ENCODE peak calls at places on chromosomes 1 and 21, in four cellular contexts. X is lung, W is HEK293T, I is endothelial cell. U is an unnamed sample.

GRCh38 chr1:150165622-150166612 is 16.2 kb downstream of the PLEKHO1 start:
- DNase-seq in X (no peak), W (peak; percentile 75), I (peak; percentile 77), U (no peak)

GRCh38 chr1:202018476-202019234 is 8.3 kb downstream of the ELF3 start:
- DNase-seq in X (peak; percentile 82), W (no peak), I (no peak), U (no peak)

GRCh38 chr1:150798509-150798908 is 9.6 kb downstream of the CTSK start:
- DNase-seq in X (no peak), W (no peak), I (no peak), U (no peak)

GRCh38 chr1:154276797-154277196 is 4.4 kb downstream of the HAX1 start:
- DNase-seq in X (no peak), W (no peak), I (no peak), U (no peak)

GRCh38 chr21:43372663-43373386 is 54.1 kb downstream of the SIK1 start:
- DNase-seq in X (peak; percentile 76), W (no peak), I (no peak), U (no peak)

GRCh38 chr1:36576118-36576517 is 93.4 kb upstream of the CSF3R start:
- DNase-seq in X (peak; percentile 46), W (peak; percentile 84), I (peak; percentile 85), U (peak; percentile 72)

GRCh38 chr1:245587435-245588105 is 432.8 kb downstream of the KIF26B start:
- DNase-seq in X (no peak), W (no peak), I (no peak), U (no peak)

GRCh38 chr21:29144736-29145353 is 14.4 kb downstream of the MAP3K7CL start:
- DNase-seq in X (no peak), W (no peak), I (no peak), U (no peak)

GRCh38 chr1:172292840-172293239 is 127.6 kb upstream of the C1orf105 start:
- DNase-seq in X (no peak), W (no peak), I (no peak), U (no peak)

GRCh38 chr1:43256675-43257570 is 12.9 kb upstream of the TMEM125 start:
- DNase-seq in X (peak; percentile 80), W (no peak), I (no peak), U (no peak)

GRCh38 chr1:244280221-244280620 is 171.5 kb downstream of the ADSS2 start:
- DNase-seq in X (no peak), W (no peak), I (no peak), U (no peak)

GRCh38 chr1:106435269-106435668 is 621.2 kb upstream of the PRMT6 start:
- DNase-seq in X (no peak), W (no peak), I (no peak), U (no peak)

GRCh38 chr1:32063261-32063681 is 9.5 kb upstream of the TMEM39B start:
- DNase-seq in X (no peak), W (peak; percentile 76), I (no peak), U (no peak)

GRCh38 chr1:113207019-113207418 is 134.0 kb downstream of the LRIG2 start:
- DNase-seq in X (peak; percentile 53), W (no peak), I (no peak), U (no peak)

GRCh38 chr1:5880630-5881405 is 111.4 kb downstream of the NPHP4 start:
- DNase-seq in X (no peak), W (no peak), I (no peak), U (no peak)

GRCh38 chr1:244075247-244075722 is 24.2 kb downstream of the ZBTB18 start:
- DNase-seq in X (peak; percentile 28), W (no peak), I (no peak), U (no peak)

GRCh38 chr1:171793656-171794055 is 12.2 kb downstream of the METTL13 start:
- DNase-seq in X (no peak), W (no peak), I (no peak), U (no peak)

GRCh38 chr1:55476445-55477015 is 261.4 kb upstream of the USP24 start:
- DNase-seq in X (no peak), W (no peak), I (no peak), U (no peak)

GRCh38 chr1:116268211-116268610 is 104.8 kb upstream of the ATP1A1 start:
- DNase-seq in X (peak; percentile 30), W (no peak), I (no peak), U (no peak)

U was measured in neuronal stem cell.